ENCODE peak calls at places on chromosomes 13 and 19, in six cellular contexts. N is kidney glomerular epithelial cell; Q is NCI-H774; A is stimulated activated naive CD8-positive, alpha-beta T cell treated with anti-CD3 and anti-CD28 coated beads, Interleukin-15, Interleukin-2, amounts not matched to agents 100 U/mL and 50 U/mL, for 24 hours; I is activated naive CD4-positive, alpha-beta T cell; S is stimulated activated CD4-positive, alpha-beta T cell treated with anti-CD3 and anti-CD28 coated beads, Interleukin-1b, Interleukin-23, amount 100 ng/mL, for 24 hours. G is an unnamed sample.
A peak's percentile ranks its signal among the peaks of the same experiment; 100 is the strongest.

GRCh38 chr13:61010358-61010757 is 405.3 kb downstream of the PCDH20 start:
- DNase-seq in S (no peak), Q (no peak), I (no peak), A (no peak), N (no peak), G (no peak)

GRCh38 chr13:54627973-54628372 is 1599.4 kb downstream of the OLFM4 start:
- DNase-seq in N (no peak), A (no peak), I (no peak), Q (no peak), S (no peak), G (no peak)

GRCh38 chr19:46133101-46133627 is 8.7 kb upstream of the IGFL3 start:
- DNase-seq in I (no peak), Q (peak; percentile 86), S (no peak), N (peak; percentile 98), A (no peak), G (no peak)

GRCh38 chr19:982567-983170 is 1.5 kb upstream of the WDR18 start:
- DNase-seq in I (peak; percentile 61), N (peak; percentile 13), Q (peak; percentile 66), S (peak; percentile 65), A (peak; percentile 89), G (no peak)

GRCh38 chr13:60679131-60679530 is 282.1 kb downstream of the TDRD3 start:
- DNase-seq in S (no peak), I (no peak), Q (no peak), A (no peak), N (no peak), G (no peak)

GRCh38 chr13:80054806-80055205 is 286.1 kb downstream of the SPRY2 start:
- DNase-seq in N (no peak), A (no peak), I (no peak), S (no peak), Q (no peak), G (no peak)

GRCh38 chr19:5466072-5466471 is 10.9 kb downstream of the ZNRF4 start:
- DNase-seq in I (no peak), Q (no peak), A (no peak), S (no peak), N (no peak), G (no peak)

GRCh38 chr19:49595006-49595818 is 4.2 kb downstream of the PRR12 start:
- DNase-seq in S (no peak), N (no peak), Q (no peak), A (no peak), I (no peak), G (no peak)

GRCh38 chr13:77832339-77833100 is 86.1 kb downstream of the EDNRB start:
- DNase-seq in S (no peak), A (no peak), I (no peak), N (no peak), Q (no peak), G (no peak)

GRCh38 chr19:13073263-13073662 is 29.4 kb downstream of the LYL1 start:
- DNase-seq in I (no peak), N (no peak), A (no peak), Q (no peak), S (no peak), G (no peak)

GRCh38 chr13:109778102-109778542 is 8.3 kb downstream of the IRS2 start:
- DNase-seq in S (no peak), I (no peak), N (peak; percentile 47), A (no peak), Q (peak; percentile 92), G (no peak)

GRCh38 chr19:30430206-30430734 is 58.1 kb downstream of the ZNF536 start:
- DNase-seq in N (no peak), A (no peak), I (no peak), Q (no peak), S (no peak), G (no peak)

GRCh38 chr13:99214232-99214631 is 13.6 kb downstream of the UBAC2 start:
- DNase-seq in S (peak; percentile 68), A (peak; percentile 70), I (no peak), N (no peak), Q (no peak), G (no peak)

GRCh38 chr13:24348797-24349515 is 39.6 kb downstream of the C1QTNF9 start:
- DNase-seq in I (no peak), N (no peak), Q (peak; percentile 57), A (no peak), S (no peak), G (no peak)

GRCh38 chr19:1742989-1743696 is 10.2 kb upstream of the ONECUT3 start:
- DNase-seq in Q (no peak), I (no peak), A (no peak), N (no peak), S (no peak), G (no peak)

GRCh38 chr13:95679722-95680121 is 2.8 kb downstream of the DNAJC3 start:
- DNase-seq in S (no peak), N (no peak), Q (no peak), I (no peak), A (no peak), G (no peak)

GRCh38 chr13:95375706-95376105 is 74.5 kb upstream of the ABCC4 start:
- DNase-seq in N (no peak), Q (no peak), A (no peak), S (no peak), I (no peak), G (no peak)

GRCh38 chr19:15332311-15332996 is at the start of gene BRD4:
- DNase-seq in A (peak; percentile 87), Q (peak; percentile 65), I (peak; percentile 45), S (peak; percentile 68), N (peak; percentile 19), G (no peak)

GRCh38 chr19:7888145-7888825 is at the start of gene LRRC8E:
- DNase-seq in I (no peak), N (peak; percentile 31), A (peak; percentile 67), S (no peak), Q (peak; percentile 7), G (no peak)

GRCh38 chr13:73722120-73722519 is 412.1 kb downstream of the KLF12 start:
- DNase-seq in Q (no peak), N (peak; percentile 86), S (no peak), A (no peak), I (no peak), G (no peak)

GRCh38 chr13:39329182-39329639 is 273.8 kb downstream of the LHFPL6 start:
- DNase-seq in S (no peak), Q (no peak), N (no peak), I (no peak), A (no peak), G (no peak)

GRCh38 chr19:3387645-3388589 is 21.5 kb downstream of the NFIC start:
- DNase-seq in S (no peak), A (no peak), N (peak; percentile 22), I (no peak), Q (peak; percentile 87), G (peak; percentile 52)

GRCh38 chr19:35901854-35902661 is at the start of gene HCST:
- DNase-seq in N (peak; percentile 4), I (no peak), S (no peak), Q (no peak), A (peak; percentile 60), G (no peak)

GRCh38 chr19:55283548-55284393 is at the start of gene BRSK1:
- DNase-seq in Q (peak; percentile 74), N (peak; percentile 1), A (peak; percentile 57), S (no peak), I (no peak), G (no peak)

GRCh38 chr13:113802090-113802531 is 43.1 kb downstream of the TMEM255B start:
- DNase-seq in Q (no peak), I (no peak), S (no peak), A (no peak), N (no peak), G (no peak)

GRCh38 chr13:31067416-31068118 is 94.1 kb downstream of the HSPH1 start:
- DNase-seq in I (no peak), Q (no peak), A (no peak), N (peak; percentile 89), S (no peak), G (no peak)

GRCh38 chr19:19628499-19629134 is 597 bp upstream of the LPAR2 start:
- DNase-seq in I (peak; percentile 17), S (peak; percentile 36), Q (peak; percentile 42), A (peak; percentile 55), N (peak; percentile 21), G (no peak)

GRCh38 chr13:102642475-102642874 is 45.7 kb downstream of the TPP2 start:
- DNase-seq in N (no peak), Q (no peak), A (no peak), I (no peak), S (no peak), G (no peak)

GRCh38 chr19:20513179-20513934 is 52.2 kb downstream of the ZNF737 start:
- DNase-seq in S (no peak), N (no peak), I (no peak), A (no peak), Q (no peak), G (no peak)

GRCh38 chr13:39552233-39552632 is 50.8 kb downstream of the LHFPL6 start:
- DNase-seq in A (no peak), I (no peak), S (no peak), Q (no peak), N (no peak), G (no peak)

GRCh38 chr19:36973021-36973843 is 57.1 kb downstream of the ZNF568 start:
- DNase-seq in N (peak; percentile 59), I (peak; percentile 35), A (peak; percentile 80), S (peak; percentile 63), Q (peak; percentile 63), G (peak; percentile 56)

GRCh38 chr13:49530452-49530851 is 34.7 kb downstream of the PHF11 start:
- DNase-seq in N (no peak), Q (no peak), A (no peak), S (no peak), I (no peak), G (no peak)

GRCh38 chr19:30302076-30302475 is 70.1 kb upstream of the ZNF536 start:
- DNase-seq in A (no peak), N (no peak), Q (no peak), S (no peak), I (no peak), G (no peak)

GRCh38 chr19:41392775-41393174 is 4.4 kb downstream of the EXOSC5 start:
- DNase-seq in A (no peak), S (no peak), N (no peak), I (no peak), Q (no peak), G (no peak)

GRCh38 chr19:18588611-18589379 is at the start of gene REX1BD:
- DNase-seq in S (peak; percentile 90), N (peak; percentile 35), A (peak; percentile 93), Q (peak; percentile 63), I (peak; percentile 70), G (no peak)